ENCODE peak calls at places on chromosomes 1 and 21, in nine cellular contexts. One of them, this sample, is unnamed. For H3K9me3, the result is how much of the 10 kb centered on the place peaks cover.

GRCh38 chr1:37919277-37919676 is 27.6 kb downstream of the INPP5B start:
- DNase-seq in mammary epithelial cell: peak
- DNase-seq in PC-3: peak
- DNase-seq in pancreas: no peak
- DNase-seq in left ventricle myocardium inferior: no peak
- DNase-seq in heart right ventricle: no peak
- DNase-seq in AG04450: no peak
- DNase-seq in uterus: no peak
- DNase-seq in psoas muscle: no peak
- DNase-seq in this sample: no peak

GRCh38 chr21:21114456-21114855 is 116.2 kb downstream of the NCAM2 start:
- DNase-seq in mammary epithelial cell: no peak
- DNase-seq in PC-3: no peak
- DNase-seq in pancreas: no peak
- DNase-seq in left ventricle myocardium inferior: no peak
- DNase-seq in heart right ventricle: no peak
- DNase-seq in AG04450: no peak
- DNase-seq in uterus: no peak
- DNase-seq in psoas muscle: no peak
- DNase-seq in this sample: no peak

GRCh38 chr1:84260852-84261518 is 40.5 kb upstream of the SAMD13 start:
- DNase-seq in mammary epithelial cell: no peak
- DNase-seq in PC-3: peak
- DNase-seq in pancreas: no peak
- DNase-seq in left ventricle myocardium inferior: no peak
- DNase-seq in heart right ventricle: no peak
- DNase-seq in AG04450: no peak
- DNase-seq in uterus: no peak
- DNase-seq in psoas muscle: no peak
- DNase-seq in this sample: no peak

GRCh38 chr21:45973475-45974072 is 8.0 kb upstream of the COL6A1 start:
- DNase-seq in mammary epithelial cell: peak
- DNase-seq in PC-3: peak
- DNase-seq in pancreas: peak
- DNase-seq in left ventricle myocardium inferior: peak
- DNase-seq in heart right ventricle: peak
- DNase-seq in AG04450: no peak
- DNase-seq in uterus: peak
- DNase-seq in psoas muscle: peak
- DNase-seq in this sample: peak

GRCh38 chr1:179706339-179706941 is 36.7 kb upstream of the FAM163A start:
- DNase-seq in mammary epithelial cell: peak
- DNase-seq in PC-3: peak
- DNase-seq in pancreas: no peak
- DNase-seq in left ventricle myocardium inferior: peak
- DNase-seq in heart right ventricle: peak
- DNase-seq in AG04450: peak
- DNase-seq in uterus: peak
- DNase-seq in psoas muscle: peak
- DNase-seq in this sample: peak

GRCh38 chr1:174000274-174000852 is 21.8 kb downstream of the RC3H1 start:
- DNase-seq in mammary epithelial cell: no peak
- DNase-seq in PC-3: no peak
- DNase-seq in pancreas: no peak
- DNase-seq in left ventricle myocardium inferior: no peak
- DNase-seq in heart right ventricle: no peak
- DNase-seq in AG04450: no peak
- DNase-seq in uterus: no peak
- DNase-seq in psoas muscle: no peak
- DNase-seq in this sample: no peak

GRCh38 chr21:20882462-20883415 is 115.5 kb upstream of the NCAM2 start:
- DNase-seq in mammary epithelial cell: no peak
- DNase-seq in PC-3: peak
- DNase-seq in pancreas: no peak
- DNase-seq in left ventricle myocardium inferior: no peak
- DNase-seq in heart right ventricle: no peak
- DNase-seq in AG04450: no peak
- DNase-seq in uterus: no peak
- DNase-seq in psoas muscle: no peak
- DNase-seq in this sample: no peak

GRCh38 chr1:41851589-41851988 is 67.1 kb downstream of the HIVEP3 start:
- DNase-seq in mammary epithelial cell: peak
- DNase-seq in PC-3: peak
- DNase-seq in pancreas: no peak
- DNase-seq in left ventricle myocardium inferior: no peak
- DNase-seq in heart right ventricle: no peak
- DNase-seq in AG04450: no peak
- DNase-seq in uterus: no peak
- DNase-seq in psoas muscle: no peak
- DNase-seq in this sample: no peak

GRCh38 chr1:194447635-194448034 is 1261.2 kb upstream of the B3GALT2 start:
- DNase-seq in mammary epithelial cell: no peak
- DNase-seq in PC-3: no peak
- DNase-seq in pancreas: no peak
- DNase-seq in left ventricle myocardium inferior: no peak
- DNase-seq in heart right ventricle: no peak
- DNase-seq in AG04450: peak
- DNase-seq in uterus: no peak
- DNase-seq in psoas muscle: no peak
- DNase-seq in this sample: no peak

GRCh38 chr1:235107368-235108184 is 21.1 kb downstream of the TOMM20 start:
- DNase-seq in mammary epithelial cell: no peak
- DNase-seq in PC-3: no peak
- DNase-seq in pancreas: no peak
- DNase-seq in left ventricle myocardium inferior: no peak
- DNase-seq in heart right ventricle: no peak
- DNase-seq in AG04450: no peak
- DNase-seq in uterus: no peak
- DNase-seq in psoas muscle: no peak
- DNase-seq in this sample: no peak

GRCh38 chr1:193066606-193067005 is 7.2 kb downstream of the RO60 start:
- DNase-seq in mammary epithelial cell: no peak
- DNase-seq in PC-3: no peak
- DNase-seq in pancreas: no peak
- DNase-seq in left ventricle myocardium inferior: no peak
- DNase-seq in heart right ventricle: no peak
- DNase-seq in AG04450: no peak
- DNase-seq in uterus: no peak
- DNase-seq in psoas muscle: no peak
- DNase-seq in this sample: no peak

GRCh38 chr1:193070395-193070753 is 11.0 kb downstream of the RO60 start:
- DNase-seq in mammary epithelial cell: no peak
- DNase-seq in PC-3: no peak
- DNase-seq in pancreas: no peak
- DNase-seq in left ventricle myocardium inferior: no peak
- DNase-seq in heart right ventricle: no peak
- DNase-seq in AG04450: no peak
- DNase-seq in uterus: no peak
- DNase-seq in psoas muscle: no peak
- DNase-seq in this sample: no peak

GRCh38 chr1:193070942-193071341 is 11.5 kb downstream of the RO60 start:
- DNase-seq in mammary epithelial cell: no peak
- DNase-seq in PC-3: no peak
- DNase-seq in pancreas: no peak
- DNase-seq in left ventricle myocardium inferior: no peak
- DNase-seq in heart right ventricle: no peak
- DNase-seq in AG04450: no peak
- DNase-seq in uterus: no peak
- DNase-seq in psoas muscle: no peak
- DNase-seq in this sample: no peak

GRCh38 chr1:193068013-193068412 is 8.6 kb downstream of the RO60 start:
- DNase-seq in mammary epithelial cell: no peak
- DNase-seq in PC-3: no peak
- DNase-seq in pancreas: no peak
- DNase-seq in left ventricle myocardium inferior: no peak
- DNase-seq in heart right ventricle: no peak
- DNase-seq in AG04450: no peak
- DNase-seq in uterus: no peak
- DNase-seq in psoas muscle: no peak
- DNase-seq in this sample: no peak

GRCh38 chr1:193069748-193070394 is 10.5 kb downstream of the RO60 start:
- DNase-seq in mammary epithelial cell: no peak
- DNase-seq in PC-3: peak
- DNase-seq in pancreas: no peak
- DNase-seq in left ventricle myocardium inferior: no peak
- DNase-seq in heart right ventricle: no peak
- DNase-seq in AG04450: no peak
- DNase-seq in uterus: no peak
- DNase-seq in psoas muscle: no peak
- DNase-seq in this sample: no peak
- H3K27ac ChIP-seq in mammary epithelial cell: no peak
- H3K27ac ChIP-seq in PC-3: no peak
- H3K27ac ChIP-seq in pancreas: no peak
- H3K27ac ChIP-seq in left ventricle myocardium inferior: peak
- H3K27ac ChIP-seq in heart right ventricle: peak
- H3K27ac ChIP-seq in AG04450: no peak
- H3K27ac ChIP-seq in uterus: no peak
- H3K27ac ChIP-seq in psoas muscle: no peak
- H3K27ac ChIP-seq in this sample: no peak

GRCh38 chr21:44420416-44421205 is 34.7 kb upstream of the LRRC3 start:
- DNase-seq in mammary epithelial cell: no peak
- DNase-seq in PC-3: no peak
- DNase-seq in pancreas: peak
- DNase-seq in left ventricle myocardium inferior: peak
- DNase-seq in heart right ventricle: no peak
- DNase-seq in AG04450: no peak
- DNase-seq in uterus: no peak
- DNase-seq in psoas muscle: no peak
- DNase-seq in this sample: no peak

GRCh38 chr21:44419679-44420078 is 35.6 kb upstream of the LRRC3 start:
- DNase-seq in mammary epithelial cell: no peak
- DNase-seq in PC-3: no peak
- DNase-seq in pancreas: no peak
- DNase-seq in left ventricle myocardium inferior: peak
- DNase-seq in heart right ventricle: no peak
- DNase-seq in AG04450: no peak
- DNase-seq in uterus: no peak
- DNase-seq in psoas muscle: no peak
- DNase-seq in this sample: no peak

GRCh38 chr21:44416193-44416592 is 39.1 kb upstream of the LRRC3 start:
- DNase-seq in mammary epithelial cell: no peak
- DNase-seq in PC-3: no peak
- DNase-seq in pancreas: peak
- DNase-seq in left ventricle myocardium inferior: no peak
- DNase-seq in heart right ventricle: no peak
- DNase-seq in AG04450: no peak
- DNase-seq in uterus: no peak
- DNase-seq in psoas muscle: no peak
- DNase-seq in this sample: no peak

GRCh38 chr21:44418876-44419230 is 36.5 kb upstream of the LRRC3 start:
- DNase-seq in mammary epithelial cell: no peak
- DNase-seq in PC-3: no peak
- DNase-seq in pancreas: peak
- DNase-seq in left ventricle myocardium inferior: peak
- DNase-seq in heart right ventricle: no peak
- DNase-seq in AG04450: no peak
- DNase-seq in uterus: no peak
- DNase-seq in psoas muscle: no peak
- DNase-seq in this sample: no peak

GRCh38 chr21:44418108-44418875 is 37.0 kb upstream of the LRRC3 start:
- DNase-seq in mammary epithelial cell: no peak
- DNase-seq in PC-3: no peak
- DNase-seq in pancreas: peak
- DNase-seq in left ventricle myocardium inferior: peak
- DNase-seq in heart right ventricle: no peak
- DNase-seq in AG04450: no peak
- DNase-seq in uterus: no peak
- DNase-seq in psoas muscle: no peak
- DNase-seq in this sample: no peak
- H3K9me3 ChIP-seq in mammary epithelial cell: under half
- H3K9me3 ChIP-seq in PC-3: under half
- H3K9me3 ChIP-seq in pancreas: under half
- H3K9me3 ChIP-seq in left ventricle myocardium inferior: under half
- H3K9me3 ChIP-seq in heart right ventricle: under half
- H3K9me3 ChIP-seq in AG04450: half or more
- H3K9me3 ChIP-seq in uterus: under half
- H3K9me3 ChIP-seq in psoas muscle: under half
- H3K9me3 ChIP-seq in this sample: under half

GRCh38 chr1:82875170-82875569 is 1074.4 kb downstream of the ADGRL2 start:
- DNase-seq in mammary epithelial cell: no peak
- DNase-seq in PC-3: no peak
- DNase-seq in pancreas: no peak
- DNase-seq in left ventricle myocardium inferior: no peak
- DNase-seq in heart right ventricle: no peak
- DNase-seq in AG04450: no peak
- DNase-seq in uterus: no peak
- DNase-seq in psoas muscle: no peak
- DNase-seq in this sample: no peak
- TF ChIP-seq CTCF in mammary epithelial cell: no peak
- TF ChIP-seq CTCF in PC-3: no peak
- TF ChIP-seq CTCF in pancreas: no peak
- TF ChIP-seq CTCF in left ventricle myocardium inferior: no peak
- TF ChIP-seq CTCF in heart right ventricle: no peak
- TF ChIP-seq CTCF in AG04450: no peak
- TF ChIP-seq CTCF in uterus: no peak
- TF ChIP-seq CTCF in psoas muscle: no peak
- TF ChIP-seq CTCF in this sample: no peak

GRCh38 chr1:117136749-117137148 is 15.2 kb upstream of the TRIM45 start:
- DNase-seq in mammary epithelial cell: no peak
- DNase-seq in PC-3: no peak
- DNase-seq in pancreas: no peak
- DNase-seq in left ventricle myocardium inferior: no peak
- DNase-seq in heart right ventricle: no peak
- DNase-seq in AG04450: no peak
- DNase-seq in uterus: no peak
- DNase-seq in psoas muscle: no peak
- DNase-seq in this sample: no peak
- H3K27ac ChIP-seq in mammary epithelial cell: no peak
- H3K27ac ChIP-seq in PC-3: no peak
- H3K27ac ChIP-seq in pancreas: no peak
- H3K27ac ChIP-seq in left ventricle myocardium inferior: no peak
- H3K27ac ChIP-seq in heart right ventricle: no peak
- H3K27ac ChIP-seq in AG04450: no peak
- H3K27ac ChIP-seq in uterus: no peak
- H3K27ac ChIP-seq in psoas muscle: no peak
- H3K27ac ChIP-seq in this sample: no peak